ENCODE peak calls at places on chromosomes 12 and 14, in eight cellular contexts. O is anterior cingulate cortex; D is renal cortical epithelial cell; P is NCI-H2029 treated with DMSO at 0.1 percent for 48 hours; F is activated effector memory CD4-positive, alpha-beta T cell treated with anti-CD3 and anti-CD28 coated beads, Interleukin-2, amount 50 U/mL, for 16 hours; W is Peyer's patch; X is stimulated activated CD8-positive, alpha-beta memory T cell treated with anti-CD3 and anti-CD28 coated beads, Interleukin-15, amount 100 ng/mL, for 24 hours; S is head of caudate nucleus. N is an unnamed sample.

GRCh38 chr14:54177009-54177408 is 219.8 kb upstream of the CDKN3 start:
- DNase-seq in O (no peak), W (no peak), S (no peak), X (no peak), F (no peak), D (no peak), P (no peak), N (no peak)

GRCh38 chr12:27821259-27821973 is 41.4 kb upstream of the MANSC4 start:
- DNase-seq in P (peak; percentile 39), O (no peak), F (peak; percentile 68), S (peak; percentile 63), W (peak; percentile 51), X (no peak), D (peak; percentile 80), N (peak; percentile 9)

GRCh38 chr12:89389755-89390661 is 37.7 kb upstream of the DUSP6 start:
- DNase-seq in W (no peak), O (no peak), F (no peak), X (no peak), D (peak; percentile 88), S (no peak), P (no peak), N (no peak)

GRCh38 chr14:100979780-100980179 is 76.3 kb upstream of the RTL1 start:
- DNase-seq in F (no peak), W (no peak), O (no peak), D (peak; percentile 66), P (no peak), S (no peak), X (no peak), N (no peak)

GRCh38 chr12:132416121-132416673 is 73.8 kb upstream of the FBRSL1 start:
- DNase-seq in P (no peak), S (no peak), D (no peak), X (no peak), O (no peak), W (no peak), F (no peak), N (no peak)

GRCh38 chr12:49456280-49456679 is 82.5 kb upstream of the KCNH3 start:
- DNase-seq in F (no peak), P (no peak), O (no peak), D (no peak), W (no peak), X (no peak), S (no peak), N (no peak)

GRCh38 chr14:69671365-69672050 is 60.1 kb downstream of the SUSD6 start:
- DNase-seq in X (no peak), W (no peak), S (no peak), O (no peak), F (no peak), P (no peak), D (no peak), N (no peak)

GRCh38 chr14:32908487-32909084 is 30.1 kb upstream of the NPAS3 start:
- DNase-seq in W (no peak), O (no peak), P (no peak), X (no peak), D (no peak), S (no peak), F (no peak), N (no peak)

GRCh38 chr14:49962616-49963015 is 69.7 kb downstream of the ARF6 start:
- DNase-seq in S (peak; percentile 73), D (peak; percentile 87), F (peak; percentile 84), X (no peak), P (no peak), O (no peak), W (no peak), N (no peak)

GRCh38 chr12:96359328-96359727 is 40.9 kb downstream of the CDK17 start:
- DNase-seq in F (no peak), S (no peak), P (no peak), O (no peak), W (no peak), D (no peak), X (no peak), N (no peak)

GRCh38 chr14:23572841-23573240 is 5.2 kb upstream of the AP1G2 start:
- DNase-seq in X (no peak), P (no peak), W (no peak), S (no peak), F (peak; percentile 30), D (no peak), O (no peak), N (no peak)

GRCh38 chr14:68469208-68469713 is 323.6 kb downstream of the ZFP36L1 start:
- DNase-seq in F (no peak), D (no peak), X (no peak), O (no peak), S (no peak), P (no peak), W (no peak), N (no peak)

GRCh38 chr12:28824193-28824846 is 324.8 kb upstream of the FAR2 start:
- DNase-seq in D (no peak), P (no peak), O (no peak), S (no peak), F (no peak), X (no peak), W (no peak), N (no peak)

GRCh38 chr12:118417942-118418341 is 41.6 kb downstream of the SUDS3 start:
- DNase-seq in P (no peak), O (no peak), X (no peak), S (no peak), W (no peak), F (no peak), D (no peak), N (no peak)

GRCh38 chr14:103544627-103545218 is 15.7 kb downstream of the TRMT61A start:
- DNase-seq in O (no peak), X (no peak), P (no peak), F (no peak), W (no peak), D (no peak), S (no peak), N (no peak)

GRCh38 chr12:37565112-37565511 is 751.5 kb upstream of the ALG10B start:
- DNase-seq in D (no peak), O (no peak), P (no peak), F (no peak), X (no peak), S (no peak), W (no peak), N (no peak)

GRCh38 chr12:68981536-68981935 is 48.6 kb upstream of the CPM start:
- DNase-seq in S (no peak), D (no peak), X (no peak), P (no peak), F (no peak), W (no peak), O (no peak), N (no peak)

GRCh38 chr12:38053655-38054464 is 262.7 kb upstream of the ALG10B start:
- DNase-seq in O (no peak), S (no peak), P (no peak), F (no peak), X (no peak), W (no peak), D (peak; percentile 34), N (no peak)

GRCh38 chr12:123070267-123071081 is 80.4 kb downstream of the PITPNM2 start:
- DNase-seq in O (no peak), S (no peak), D (no peak), X (no peak), P (no peak), F (no peak), W (no peak), N (no peak)

N was measured in thoracic aorta.